ENCODE peak calls at places on chromosome 12, in five cellular contexts. One of them, this sample, is unnamed.

GRCh38 chr12:59839514-59839913 is 243.7 kb downstream of the SLC16A7 start:
- DNase-seq in Caki2: no peak
- DNase-seq in NT2/D1: no peak
- DNase-seq in Peyer's patch: no peak
- DNase-seq in astrocyte of the spinal cord: no peak
- DNase-seq in this sample: no peak

GRCh38 chr12:108930155-108930554 is 50.3 kb downstream of the DAO start:
- DNase-seq in Caki2: no peak
- DNase-seq in NT2/D1: no peak
- DNase-seq in Peyer's patch: no peak
- DNase-seq in astrocyte of the spinal cord: no peak
- DNase-seq in this sample: peak; percentile 35

GRCh38 chr12:23055004-23055403 is 430.0 kb downstream of the ETNK1 start:
- DNase-seq in Caki2: peak; percentile 19
- DNase-seq in NT2/D1: peak; percentile 85
- DNase-seq in Peyer's patch: no peak
- DNase-seq in astrocyte of the spinal cord: peak; percentile 22
- DNase-seq in this sample: no peak

GRCh38 chr12:59166457-59166856 is 246.2 kb upstream of the LRIG3 start:
- DNase-seq in Caki2: no peak
- DNase-seq in NT2/D1: no peak
- DNase-seq in Peyer's patch: no peak
- DNase-seq in astrocyte of the spinal cord: no peak
- DNase-seq in this sample: no peak

GRCh38 chr12:75683220-75683619 is 171.8 kb upstream of the KRR1 start:
- DNase-seq in Caki2: no peak
- DNase-seq in NT2/D1: no peak
- DNase-seq in Peyer's patch: no peak
- DNase-seq in astrocyte of the spinal cord: no peak
- DNase-seq in this sample: no peak

GRCh38 chr12:53952335-53952694 is 2.4 kb upstream of the HOXC12 start:
- DNase-seq in Caki2: no peak
- DNase-seq in NT2/D1: no peak
- DNase-seq in Peyer's patch: no peak
- DNase-seq in astrocyte of the spinal cord: no peak
- DNase-seq in this sample: no peak

GRCh38 chr12:7188557-7189397 is 709 bp upstream of the PEX5 start:
- DNase-seq in Caki2: peak; percentile 66
- DNase-seq in NT2/D1: peak; percentile 93
- DNase-seq in Peyer's patch: peak; percentile 87
- DNase-seq in astrocyte of the spinal cord: peak; percentile 53
- DNase-seq in this sample: no peak

GRCh38 chr12:104457746-104458644 is 1.2 kb downstream of the CHST11 start:
- DNase-seq in Caki2: no peak
- DNase-seq in NT2/D1: no peak
- DNase-seq in Peyer's patch: peak; percentile 74
- DNase-seq in astrocyte of the spinal cord: no peak
- DNase-seq in this sample: no peak

GRCh38 chr12:131194166-131194565 is 240.5 kb downstream of the ADGRD1 start:
- DNase-seq in Caki2: peak; percentile 14
- DNase-seq in NT2/D1: no peak
- DNase-seq in Peyer's patch: no peak
- DNase-seq in astrocyte of the spinal cord: no peak
- DNase-seq in this sample: no peak

GRCh38 chr12:11321980-11322379 is 11.7 kb upstream of the PRB4 start:
- DNase-seq in Caki2: no peak
- DNase-seq in NT2/D1: no peak
- DNase-seq in Peyer's patch: no peak
- DNase-seq in astrocyte of the spinal cord: peak; percentile 52
- DNase-seq in this sample: no peak

GRCh38 chr12:43038991-43039390 is 449.4 kb upstream of the PRICKLE1 start:
- DNase-seq in Caki2: no peak
- DNase-seq in NT2/D1: no peak
- DNase-seq in Peyer's patch: no peak
- DNase-seq in astrocyte of the spinal cord: peak; percentile 12
- DNase-seq in this sample: no peak

GRCh38 chr12:122499991-122500684 is 594 bp downstream of the ZCCHC8 start:
- DNase-seq in Caki2: peak; percentile 71
- DNase-seq in NT2/D1: peak; percentile 16
- DNase-seq in Peyer's patch: peak; percentile 72
- DNase-seq in astrocyte of the spinal cord: peak; percentile 74
- DNase-seq in this sample: no peak

GRCh38 chr12:112839386-112839972 is 47.9 kb downstream of the RPH3A start:
- DNase-seq in Caki2: peak; percentile 91
- DNase-seq in NT2/D1: peak; percentile 60
- DNase-seq in Peyer's patch: no peak
- DNase-seq in astrocyte of the spinal cord: peak; percentile 92
- DNase-seq in this sample: no peak

GRCh38 chr12:16726879-16727278 is 120.9 kb upstream of the LMO3 start:
- DNase-seq in Caki2: peak; percentile 64
- DNase-seq in NT2/D1: no peak
- DNase-seq in Peyer's patch: no peak
- DNase-seq in astrocyte of the spinal cord: peak; percentile 78
- DNase-seq in this sample: no peak

GRCh38 chr12:102950950-102951490 is 6.5 kb upstream of the ASCL1 start:
- DNase-seq in Caki2: no peak
- DNase-seq in NT2/D1: no peak
- DNase-seq in Peyer's patch: no peak
- DNase-seq in astrocyte of the spinal cord: no peak
- DNase-seq in this sample: no peak

GRCh38 chr12:127162902-127163301 is 1104.1 kb upstream of the TMEM132C start:
- DNase-seq in Caki2: peak; percentile 48
- DNase-seq in NT2/D1: no peak
- DNase-seq in Peyer's patch: peak; percentile 52
- DNase-seq in astrocyte of the spinal cord: peak; percentile 77
- DNase-seq in this sample: no peak

GRCh38 chr12:50505386-50505827 is 622 bp downstream of the DIP2B start:
- DNase-seq in Caki2: no peak
- DNase-seq in NT2/D1: no peak
- DNase-seq in Peyer's patch: peak; percentile 56
- DNase-seq in astrocyte of the spinal cord: peak; percentile 23
- DNase-seq in this sample: no peak

GRCh38 chr12:113955109-113955970 is 10.8 kb downstream of the RBM19 start:
- DNase-seq in Caki2: no peak
- DNase-seq in NT2/D1: no peak
- DNase-seq in Peyer's patch: peak; percentile 51
- DNase-seq in astrocyte of the spinal cord: no peak
- DNase-seq in this sample: no peak

GRCh38 chr12:43882578-43883178 is 46.8 kb downstream of the TMEM117 start:
- DNase-seq in Caki2: peak; percentile 33
- DNase-seq in NT2/D1: peak; percentile 8
- DNase-seq in Peyer's patch: peak; percentile 51
- DNase-seq in astrocyte of the spinal cord: peak; percentile 65
- DNase-seq in this sample: peak; percentile 14

GRCh38 chr12:117533687-117534086 is 172.3 kb upstream of the NOS1 start:
- DNase-seq in Caki2: no peak
- DNase-seq in NT2/D1: no peak
- DNase-seq in Peyer's patch: peak; percentile 74
- DNase-seq in astrocyte of the spinal cord: no peak
- DNase-seq in this sample: no peak

GRCh38 chr12:115230576-115230975 is 546.6 kb upstream of the TBX3 start:
- DNase-seq in Caki2: no peak
- DNase-seq in NT2/D1: no peak
- DNase-seq in Peyer's patch: no peak
- DNase-seq in astrocyte of the spinal cord: no peak
- DNase-seq in this sample: no peak

This sample was measured in GM19239.